ENCODE peak calls at places on chromosomes 11 and 22, in eight cellular contexts. X, L, O, N, Z, F, K and G are unnamed samples.

GRCh38 chr11:58912124-58912523 is 27.2 kb upstream of the GLYATL1 start:
- DNase-seq in X (no peak), L (no peak), O (no peak), N (no peak), Z (no peak), F (no peak), K (no peak), G (no peak)

GRCh38 chr11:12539570-12539969 is 134.7 kb upstream of the TEAD1 start:
- DNase-seq in X (peak), L (no peak), O (no peak), N (no peak), Z (no peak), F (no peak), K (peak), G (no peak)

GRCh38 chr11:116482716-116483115 is 290.1 kb downstream of the BUD13 start:
- DNase-seq in X (no peak), L (no peak), O (no peak), N (no peak), Z (no peak), F (no peak), K (no peak), G (no peak)

GRCh38 chr22:43554694-43555365 is 143.0 kb downstream of the MPPED1 start:
- DNase-seq in X (no peak), L (no peak), O (no peak), N (no peak), Z (peak), F (no peak), K (no peak), G (no peak)

GRCh38 chr22:44667829-44668189 is 34.2 kb upstream of the PRR5 start:
- DNase-seq in X (peak), L (no peak), O (peak), N (no peak), Z (no peak), F (no peak), K (no peak), G (no peak)

GRCh38 chr11:92384807-92385206 is 160.2 kb downstream of the FAT3 start:
- DNase-seq in X (peak), L (no peak), O (no peak), N (no peak), Z (no peak), F (no peak), K (no peak), G (no peak)

GRCh38 chr22:27198518-27199035 is 541.2 kb downstream of the MIAT start:
- DNase-seq in X (no peak), L (no peak), O (no peak), N (no peak), Z (no peak), F (no peak), K (no peak), G (no peak)

GRCh38 chr11:2807801-2808241 is 77.8 kb downstream of the CDKN1C start:
- DNase-seq in X (no peak), L (no peak), O (no peak), N (no peak), Z (peak), F (no peak), K (no peak), G (no peak)

GRCh38 chr11:118961189-118961588 is 5.1 kb downstream of the UPK2 start:
- DNase-seq in X (no peak), L (no peak), O (no peak), N (no peak), Z (no peak), F (no peak), K (no peak), G (no peak)

GRCh38 chr22:42188808-42189447 is 58.3 kb upstream of the CYP2D6 start:
- DNase-seq in X (no peak), L (no peak), O (no peak), N (no peak), Z (no peak), F (no peak), K (no peak), G (no peak)

GRCh38 chr11:36684840-36685800 is 87.1 kb upstream of the RAG2 start:
- DNase-seq in X (no peak), L (no peak), O (no peak), N (no peak), Z (no peak), F (no peak), K (no peak), G (no peak)

GRCh38 chr11:26860411-26860810 is 133.5 kb upstream of the FIBIN start:
- DNase-seq in X (peak), L (no peak), O (no peak), N (no peak), Z (no peak), F (no peak), K (no peak), G (no peak)

GRCh38 chr11:446886-447285 is 3.2 kb upstream of the PTDSS2 start:
- DNase-seq in X (no peak), L (no peak), O (no peak), N (no peak), Z (peak), F (no peak), K (no peak), G (no peak)

GRCh38 chr11:36022891-36023290 is 79.0 kb downstream of the LDLRAD3 start:
- DNase-seq in X (no peak), L (no peak), O (no peak), N (no peak), Z (no peak), F (no peak), K (no peak), G (no peak)

GRCh38 chr11:66875376-66875775 is 18.5 kb downstream of the LRFN4 start:
- DNase-seq in X (no peak), L (no peak), O (no peak), N (no peak), Z (peak), F (no peak), K (no peak), G (no peak)

GRCh38 chr22:26642465-26643367 is 14.7 kb upstream of the MIAT start:
- DNase-seq in X (no peak), L (no peak), O (peak), N (peak), Z (peak), F (no peak), K (no peak), G (no peak)

GRCh38 chr11:68727783-68728182 is 23.5 kb downstream of the TESMIN start:
- DNase-seq in X (no peak), L (no peak), O (no peak), N (no peak), Z (no peak), F (no peak), K (peak), G (no peak)

GRCh38 chr11:117544431-117544830 is 216.8 kb downstream of the CEP164 start:
- DNase-seq in X (no peak), L (no peak), O (no peak), N (no peak), Z (no peak), F (no peak), K (no peak), G (no peak)

GRCh38 chr11:71355266-71355665 is 92.9 kb downstream of the DHCR7 start:
- DNase-seq in X (no peak), L (no peak), O (no peak), N (no peak), Z (no peak), F (no peak), K (no peak), G (no peak)

GRCh38 chr11:69234171-69234570 is 59.8 kb upstream of the MYEOV start:
- DNase-seq in X (no peak), L (no peak), O (no peak), N (no peak), Z (no peak), F (no peak), K (no peak), G (no peak)

GRCh38 chr11:68927280-68928107 is 23.8 kb downstream of the IGHMBP2 start:
- DNase-seq in X (no peak), L (peak), O (no peak), N (no peak), Z (no peak), F (no peak), K (no peak), G (no peak)

GRCh38 chr11:74002832-74003231 is 6.1 kb downstream of the UCP3 start:
- DNase-seq in X (no peak), L (no peak), O (no peak), N (no peak), Z (no peak), F (no peak), K (no peak), G (no peak)

GRCh38 chr11:34674038-34674437 is 53.1 kb downstream of the EHF start:
- DNase-seq in X (no peak), L (no peak), O (no peak), N (no peak), Z (no peak), F (no peak), K (no peak), G (no peak)

GRCh38 chr22:20889904-20890303 is 27.3 kb upstream of the CRKL start:
- DNase-seq in X (no peak), L (no peak), O (no peak), N (no peak), Z (no peak), F (no peak), K (no peak), G (no peak)

GRCh38 chr22:35746946-35747703 is 29.5 kb downstream of the APOL5 start:
- DNase-seq in X (no peak), L (no peak), O (no peak), N (no peak), Z (no peak), F (no peak), K (no peak), G (no peak)

GRCh38 chr11:75879737-75880136 is 64.7 kb downstream of the UVRAG start:
- DNase-seq in X (no peak), L (no peak), O (no peak), N (no peak), Z (no peak), F (no peak), K (no peak), G (no peak)

GRCh38 chr11:131609921-131610320 is 239.5 kb downstream of the NTM start:
- DNase-seq in X (no peak), L (no peak), O (no peak), N (no peak), Z (no peak), F (no peak), K (no peak), G (no peak)